ENCODE peak calls at places on chromosomes 13 and 19, in seven cellular contexts. One of them, this sample, is unnamed.

GRCh38 chr13:96966415-96967102 is 27.7 kb downstream of the OXGR1 start:
- DNase-seq in nucleus accumbens: no peak
- DNase-seq in head of caudate nucleus: no peak
- DNase-seq in NCI-H1048: no peak
- DNase-seq in DMS 273 treated with DMSO at 0.1 percent for 48 hours: no peak
- DNase-seq in dermis microvascular lymphatic vessel endothelial cell: no peak
- DNase-seq in skeletal muscle cell: no peak
- DNase-seq in this sample: no peak

GRCh38 chr13:29591310-29591709 is 4.2 kb downstream of the SLC7A1 start:
- DNase-seq in dermis microvascular lymphatic vessel endothelial cell: no peak
- DNase-seq in head of caudate nucleus: no peak
- DNase-seq in nucleus accumbens: no peak
- DNase-seq in skeletal muscle cell: peak
- DNase-seq in DMS 273 treated with DMSO at 0.1 percent for 48 hours: no peak
- DNase-seq in NCI-H1048: no peak
- DNase-seq in this sample: no peak

GRCh38 chr19:10421981-10422461 is 1.7 kb downstream of the PDE4A start:
- DNase-seq in nucleus accumbens: no peak
- DNase-seq in head of caudate nucleus: no peak
- DNase-seq in dermis microvascular lymphatic vessel endothelial cell: no peak
- DNase-seq in NCI-H1048: no peak
- DNase-seq in DMS 273 treated with DMSO at 0.1 percent for 48 hours: no peak
- DNase-seq in skeletal muscle cell: no peak
- DNase-seq in this sample: no peak

GRCh38 chr13:111005808-111006494 is 91.1 kb upstream of the ANKRD10 start:
- DNase-seq in dermis microvascular lymphatic vessel endothelial cell: peak
- DNase-seq in skeletal muscle cell: peak
- DNase-seq in head of caudate nucleus: no peak
- DNase-seq in nucleus accumbens: no peak
- DNase-seq in DMS 273 treated with DMSO at 0.1 percent for 48 hours: no peak
- DNase-seq in NCI-H1048: no peak
- DNase-seq in this sample: no peak

GRCh38 chr13:73874460-73874859 is 259.7 kb downstream of the KLF12 start:
- DNase-seq in head of caudate nucleus: no peak
- DNase-seq in DMS 273 treated with DMSO at 0.1 percent for 48 hours: no peak
- DNase-seq in NCI-H1048: no peak
- DNase-seq in dermis microvascular lymphatic vessel endothelial cell: no peak
- DNase-seq in nucleus accumbens: no peak
- DNase-seq in skeletal muscle cell: no peak
- DNase-seq in this sample: no peak

GRCh38 chr19:29672933-29673336 is 7.7 kb downstream of the PLEKHF1 start:
- DNase-seq in DMS 273 treated with DMSO at 0.1 percent for 48 hours: no peak
- DNase-seq in dermis microvascular lymphatic vessel endothelial cell: no peak
- DNase-seq in skeletal muscle cell: no peak
- DNase-seq in head of caudate nucleus: no peak
- DNase-seq in nucleus accumbens: no peak
- DNase-seq in NCI-H1048: no peak
- DNase-seq in this sample: no peak

GRCh38 chr19:47694466-47695273 is 18.6 kb upstream of the EHD2 start:
- DNase-seq in dermis microvascular lymphatic vessel endothelial cell: no peak
- DNase-seq in nucleus accumbens: no peak
- DNase-seq in DMS 273 treated with DMSO at 0.1 percent for 48 hours: no peak
- DNase-seq in head of caudate nucleus: no peak
- DNase-seq in NCI-H1048: no peak
- DNase-seq in skeletal muscle cell: no peak
- DNase-seq in this sample: no peak

GRCh38 chr19:13022859-13023636 is 27.8 kb downstream of the NFIX start:
- DNase-seq in skeletal muscle cell: peak
- DNase-seq in DMS 273 treated with DMSO at 0.1 percent for 48 hours: peak
- DNase-seq in head of caudate nucleus: peak
- DNase-seq in dermis microvascular lymphatic vessel endothelial cell: peak
- DNase-seq in NCI-H1048: peak
- DNase-seq in nucleus accumbens: no peak
- DNase-seq in this sample: peak

GRCh38 chr13:111904166-111904565 is 162.8 kb upstream of the SOX1 start:
- DNase-seq in skeletal muscle cell: no peak
- DNase-seq in dermis microvascular lymphatic vessel endothelial cell: no peak
- DNase-seq in NCI-H1048: no peak
- DNase-seq in DMS 273 treated with DMSO at 0.1 percent for 48 hours: no peak
- DNase-seq in nucleus accumbens: no peak
- DNase-seq in head of caudate nucleus: no peak
- DNase-seq in this sample: no peak

GRCh38 chr13:88461272-88462009 is 790.3 kb downstream of the SLITRK5 start:
- DNase-seq in dermis microvascular lymphatic vessel endothelial cell: no peak
- DNase-seq in head of caudate nucleus: no peak
- DNase-seq in nucleus accumbens: no peak
- DNase-seq in skeletal muscle cell: no peak
- DNase-seq in DMS 273 treated with DMSO at 0.1 percent for 48 hours: no peak
- DNase-seq in NCI-H1048: no peak
- DNase-seq in this sample: no peak

GRCh38 chr13:98665638-98665995 is 86.9 kb downstream of the SLC15A1 start:
- DNase-seq in NCI-H1048: no peak
- DNase-seq in nucleus accumbens: no peak
- DNase-seq in DMS 273 treated with DMSO at 0.1 percent for 48 hours: no peak
- DNase-seq in skeletal muscle cell: no peak
- DNase-seq in dermis microvascular lymphatic vessel endothelial cell: no peak
- DNase-seq in head of caudate nucleus: no peak
- DNase-seq in this sample: no peak

GRCh38 chr19:13629687-13630357 is 123.5 kb upstream of the CACNA1A start:
- DNase-seq in head of caudate nucleus: no peak
- DNase-seq in dermis microvascular lymphatic vessel endothelial cell: no peak
- DNase-seq in DMS 273 treated with DMSO at 0.1 percent for 48 hours: no peak
- DNase-seq in NCI-H1048: no peak
- DNase-seq in nucleus accumbens: no peak
- DNase-seq in skeletal muscle cell: peak
- DNase-seq in this sample: no peak

GRCh38 chr13:40665754-40666057 is 735 bp downstream of the FOXO1 start:
- DNase-seq in dermis microvascular lymphatic vessel endothelial cell: no peak
- DNase-seq in NCI-H1048: no peak
- DNase-seq in skeletal muscle cell: no peak
- DNase-seq in nucleus accumbens: no peak
- DNase-seq in head of caudate nucleus: peak
- DNase-seq in DMS 273 treated with DMSO at 0.1 percent for 48 hours: no peak
- DNase-seq in this sample: no peak

GRCh38 chr13:19158006-19158405 is 23.6 kb downstream of the TUBA3C start:
- DNase-seq in NCI-H1048: no peak
- DNase-seq in head of caudate nucleus: no peak
- DNase-seq in dermis microvascular lymphatic vessel endothelial cell: no peak
- DNase-seq in DMS 273 treated with DMSO at 0.1 percent for 48 hours: no peak
- DNase-seq in skeletal muscle cell: no peak
- DNase-seq in nucleus accumbens: no peak
- DNase-seq in this sample: no peak

GRCh38 chr19:15836345-15836594 is 20.8 kb upstream of the OR10H1 start:
- DNase-seq in DMS 273 treated with DMSO at 0.1 percent for 48 hours: no peak
- DNase-seq in skeletal muscle cell: no peak
- DNase-seq in dermis microvascular lymphatic vessel endothelial cell: no peak
- DNase-seq in head of caudate nucleus: no peak
- DNase-seq in nucleus accumbens: no peak
- DNase-seq in NCI-H1048: no peak
- DNase-seq in this sample: no peak

GRCh38 chr19:13381827-13382632 is 124.2 kb downstream of the CACNA1A start:
- DNase-seq in nucleus accumbens: no peak
- DNase-seq in head of caudate nucleus: no peak
- DNase-seq in DMS 273 treated with DMSO at 0.1 percent for 48 hours: no peak
- DNase-seq in skeletal muscle cell: no peak
- DNase-seq in dermis microvascular lymphatic vessel endothelial cell: no peak
- DNase-seq in NCI-H1048: no peak
- DNase-seq in this sample: no peak

GRCh38 chr19:21028969-21029268 is 8.5 kb downstream of the ZNF430 start:
- DNase-seq in dermis microvascular lymphatic vessel endothelial cell: no peak
- DNase-seq in skeletal muscle cell: no peak
- DNase-seq in head of caudate nucleus: no peak
- DNase-seq in DMS 273 treated with DMSO at 0.1 percent for 48 hours: no peak
- DNase-seq in NCI-H1048: no peak
- DNase-seq in nucleus accumbens: no peak
- DNase-seq in this sample: no peak

GRCh38 chr13:106536244-106537034 is 977 bp upstream of the EFNB2 start:
- DNase-seq in dermis microvascular lymphatic vessel endothelial cell: peak
- DNase-seq in nucleus accumbens: no peak
- DNase-seq in DMS 273 treated with DMSO at 0.1 percent for 48 hours: peak
- DNase-seq in NCI-H1048: peak
- DNase-seq in head of caudate nucleus: peak
- DNase-seq in skeletal muscle cell: peak
- DNase-seq in this sample: peak

GRCh38 chr13:36848228-36848982 is 29.4 kb downstream of the RFXAP start:
- DNase-seq in dermis microvascular lymphatic vessel endothelial cell: no peak
- DNase-seq in head of caudate nucleus: no peak
- DNase-seq in DMS 273 treated with DMSO at 0.1 percent for 48 hours: no peak
- DNase-seq in nucleus accumbens: no peak
- DNase-seq in skeletal muscle cell: no peak
- DNase-seq in NCI-H1048: no peak
- DNase-seq in this sample: no peak

GRCh38 chr13:21233086-21233485 is 56.6 kb downstream of the MRPL57 start:
- DNase-seq in head of caudate nucleus: no peak
- DNase-seq in NCI-H1048: no peak
- DNase-seq in nucleus accumbens: no peak
- DNase-seq in DMS 273 treated with DMSO at 0.1 percent for 48 hours: no peak
- DNase-seq in skeletal muscle cell: no peak
- DNase-seq in dermis microvascular lymphatic vessel endothelial cell: no peak
- DNase-seq in this sample: no peak

GRCh38 chr13:56216221-56216620 is 924.5 kb upstream of the PRR20A start:
- DNase-seq in skeletal muscle cell: no peak
- DNase-seq in NCI-H1048: no peak
- DNase-seq in head of caudate nucleus: no peak
- DNase-seq in nucleus accumbens: no peak
- DNase-seq in DMS 273 treated with DMSO at 0.1 percent for 48 hours: no peak
- DNase-seq in dermis microvascular lymphatic vessel endothelial cell: no peak
- DNase-seq in this sample: no peak

GRCh38 chr19:45817725-45818301 is 2.7 kb upstream of the RSPH6A start:
- DNase-seq in skeletal muscle cell: no peak
- DNase-seq in nucleus accumbens: no peak
- DNase-seq in dermis microvascular lymphatic vessel endothelial cell: no peak
- DNase-seq in DMS 273 treated with DMSO at 0.1 percent for 48 hours: no peak
- DNase-seq in head of caudate nucleus: no peak
- DNase-seq in NCI-H1048: no peak
- DNase-seq in this sample: no peak

GRCh38 chr19:38769635-38770211 is 3.6 kb downstream of the LGALS7 start:
- DNase-seq in skeletal muscle cell: no peak
- DNase-seq in head of caudate nucleus: peak
- DNase-seq in NCI-H1048: no peak
- DNase-seq in nucleus accumbens: no peak
- DNase-seq in dermis microvascular lymphatic vessel endothelial cell: peak
- DNase-seq in DMS 273 treated with DMSO at 0.1 percent for 48 hours: no peak
- DNase-seq in this sample: peak

GRCh38 chr19:1408300-1409203 is 1.2 kb downstream of the DAZAP1 start:
- DNase-seq in nucleus accumbens: no peak
- DNase-seq in head of caudate nucleus: no peak
- DNase-seq in NCI-H1048: no peak
- DNase-seq in dermis microvascular lymphatic vessel endothelial cell: no peak
- DNase-seq in DMS 273 treated with DMSO at 0.1 percent for 48 hours: no peak
- DNase-seq in skeletal muscle cell: no peak
- DNase-seq in this sample: no peak

GRCh38 chr19:38047048-38047435 is 140.0 kb downstream of the SIPA1L3 start:
- DNase-seq in dermis microvascular lymphatic vessel endothelial cell: no peak
- DNase-seq in head of caudate nucleus: peak
- DNase-seq in skeletal muscle cell: no peak
- DNase-seq in DMS 273 treated with DMSO at 0.1 percent for 48 hours: no peak
- DNase-seq in nucleus accumbens: no peak
- DNase-seq in NCI-H1048: no peak
- DNase-seq in this sample: no peak

GRCh38 chr13:114097893-114098688 is 34.3 kb downstream of the RASA3 start:
- DNase-seq in dermis microvascular lymphatic vessel endothelial cell: no peak
- DNase-seq in NCI-H1048: no peak
- DNase-seq in skeletal muscle cell: no peak
- DNase-seq in head of caudate nucleus: no peak
- DNase-seq in nucleus accumbens: no peak
- DNase-seq in DMS 273 treated with DMSO at 0.1 percent for 48 hours: no peak
- DNase-seq in this sample: no peak

GRCh38 chr13:81929988-81930387 is 1589.1 kb upstream of the SPRY2 start:
- DNase-seq in dermis microvascular lymphatic vessel endothelial cell: no peak
- DNase-seq in nucleus accumbens: no peak
- DNase-seq in skeletal muscle cell: no peak
- DNase-seq in NCI-H1048: peak
- DNase-seq in DMS 273 treated with DMSO at 0.1 percent for 48 hours: no peak
- DNase-seq in head of caudate nucleus: no peak
- DNase-seq in this sample: no peak

GRCh38 chr19:2032296-2032941 is 16.9 kb upstream of the BTBD2 start:
- DNase-seq in head of caudate nucleus: peak
- DNase-seq in NCI-H1048: no peak
- DNase-seq in DMS 273 treated with DMSO at 0.1 percent for 48 hours: peak
- DNase-seq in nucleus accumbens: peak
- DNase-seq in skeletal muscle cell: peak
- DNase-seq in dermis microvascular lymphatic vessel endothelial cell: no peak
- DNase-seq in this sample: peak

GRCh38 chr13:97111705-97112104 is 110.4 kb upstream of the MBNL2 start:
- DNase-seq in nucleus accumbens: no peak
- DNase-seq in NCI-H1048: no peak
- DNase-seq in dermis microvascular lymphatic vessel endothelial cell: no peak
- DNase-seq in head of caudate nucleus: no peak
- DNase-seq in skeletal muscle cell: no peak
- DNase-seq in DMS 273 treated with DMSO at 0.1 percent for 48 hours: no peak
- DNase-seq in this sample: no peak

GRCh38 chr13:41018583-41018909 is 570 bp downstream of the ELF1 start:
- DNase-seq in DMS 273 treated with DMSO at 0.1 percent for 48 hours: no peak
- DNase-seq in nucleus accumbens: no peak
- DNase-seq in skeletal muscle cell: no peak
- DNase-seq in NCI-H1048: no peak
- DNase-seq in head of caudate nucleus: no peak
- DNase-seq in dermis microvascular lymphatic vessel endothelial cell: no peak
- DNase-seq in this sample: no peak

GRCh38 chr13:37602743-37603381 is 4.3 kb upstream of the POSTN start:
- DNase-seq in head of caudate nucleus: no peak
- DNase-seq in NCI-H1048: no peak
- DNase-seq in dermis microvascular lymphatic vessel endothelial cell: peak
- DNase-seq in skeletal muscle cell: no peak
- DNase-seq in DMS 273 treated with DMSO at 0.1 percent for 48 hours: peak
- DNase-seq in nucleus accumbens: no peak
- DNase-seq in this sample: peak

GRCh38 chr19:17488593-17489391 is 18.5 kb downstream of the SLC27A1 start:
- DNase-seq in skeletal muscle cell: no peak
- DNase-seq in nucleus accumbens: no peak
- DNase-seq in dermis microvascular lymphatic vessel endothelial cell: peak
- DNase-seq in DMS 273 treated with DMSO at 0.1 percent for 48 hours: no peak
- DNase-seq in NCI-H1048: peak
- DNase-seq in head of caudate nucleus: peak
- DNase-seq in this sample: no peak

GRCh38 chr19:44890366-44891015 is 563 bp upstream of the TOMM40 start:
- DNase-seq in skeletal muscle cell: peak
- DNase-seq in head of caudate nucleus: peak
- DNase-seq in NCI-H1048: peak
- DNase-seq in DMS 273 treated with DMSO at 0.1 percent for 48 hours: peak
- DNase-seq in nucleus accumbens: peak
- DNase-seq in dermis microvascular lymphatic vessel endothelial cell: peak
- DNase-seq in this sample: peak

GRCh38 chr13:21032656-21033055 is 28.7 kb downstream of the LATS2 start:
- DNase-seq in head of caudate nucleus: no peak
- DNase-seq in NCI-H1048: no peak
- DNase-seq in skeletal muscle cell: no peak
- DNase-seq in DMS 273 treated with DMSO at 0.1 percent for 48 hours: no peak
- DNase-seq in dermis microvascular lymphatic vessel endothelial cell: no peak
- DNase-seq in nucleus accumbens: no peak
- DNase-seq in this sample: no peak

GRCh38 chr19:7340959-7341837 is 7.5 kb upstream of the ARHGEF18 start:
- DNase-seq in skeletal muscle cell: no peak
- DNase-seq in dermis microvascular lymphatic vessel endothelial cell: peak
- DNase-seq in head of caudate nucleus: peak
- DNase-seq in NCI-H1048: peak
- DNase-seq in DMS 273 treated with DMSO at 0.1 percent for 48 hours: peak
- DNase-seq in nucleus accumbens: no peak
- DNase-seq in this sample: peak

GRCh38 chr19:39211731-39212376 is 7.8 kb upstream of the SYCN start:
- DNase-seq in DMS 273 treated with DMSO at 0.1 percent for 48 hours: no peak
- DNase-seq in nucleus accumbens: no peak
- DNase-seq in head of caudate nucleus: no peak
- DNase-seq in skeletal muscle cell: no peak
- DNase-seq in NCI-H1048: no peak
- DNase-seq in dermis microvascular lymphatic vessel endothelial cell: no peak
- DNase-seq in this sample: no peak

GRCh38 chr13:20231839-20232555 is at the start of gene GJB6:
- DNase-seq in dermis microvascular lymphatic vessel endothelial cell: no peak
- DNase-seq in NCI-H1048: no peak
- DNase-seq in skeletal muscle cell: no peak
- DNase-seq in nucleus accumbens: no peak
- DNase-seq in DMS 273 treated with DMSO at 0.1 percent for 48 hours: no peak
- DNase-seq in head of caudate nucleus: no peak
- DNase-seq in this sample: no peak

GRCh38 chr19:15850385-15850784 is 34.9 kb upstream of the OR10H1 start:
- DNase-seq in head of caudate nucleus: no peak
- DNase-seq in dermis microvascular lymphatic vessel endothelial cell: no peak
- DNase-seq in skeletal muscle cell: no peak
- DNase-seq in DMS 273 treated with DMSO at 0.1 percent for 48 hours: no peak
- DNase-seq in nucleus accumbens: no peak
- DNase-seq in NCI-H1048: no peak
- DNase-seq in this sample: no peak